ENCODE peak calls at places on chromosomes 11 and 22, in four cellular contexts. C, T, Y and K are unnamed samples.

GRCh38 chr22:31248138-31248745 is 36.1 kb downstream of the LIMK2 start:
- DNase-seq in C (peak), T (no peak), Y (peak), K (peak)

GRCh38 chr11:9266132-9266736 is 1.1 kb upstream of the DENND5A start:
- DNase-seq in C (no peak), T (no peak), Y (no peak), K (no peak)

GRCh38 chr22:37283393-37283937 is 1.2 kb downstream of the CYTH4 start:
- DNase-seq in C (no peak), T (no peak), Y (no peak), K (peak)

GRCh38 chr11:90845799-90846198 is 623.0 kb upstream of the CHORDC1 start:
- DNase-seq in C (no peak), T (no peak), Y (no peak), K (no peak)

GRCh38 chr11:76667271-76667818 is 3.2 kb downstream of the LRRC32 start:
- DNase-seq in C (no peak), T (no peak), Y (no peak), K (no peak)

GRCh38 chr11:78740175-78741161 is 165.8 kb upstream of the NARS2 start:
- DNase-seq in C (peak), T (no peak), Y (no peak), K (peak)

GRCh38 chr11:116225236-116225635 is 547.6 kb downstream of the BUD13 start:
- DNase-seq in C (no peak), T (no peak), Y (no peak), K (peak)

GRCh38 chr11:114061053-114062049 is 1.8 kb downstream of the ZBTB16 start:
- DNase-seq in C (peak), T (no peak), Y (no peak), K (peak)

GRCh38 chr11:120186799-120187591 is 23.8 kb upstream of the OAF start:
- DNase-seq in C (no peak), T (peak), Y (peak), K (peak)

GRCh38 chr22:30744224-30744623 is 49.5 kb downstream of the OSBP2 start:
- DNase-seq in C (peak), T (no peak), Y (no peak), K (no peak)

GRCh38 chr11:75347781-75348613 is 3.5 kb downstream of the ARRB1 start:
- DNase-seq in C (peak), T (no peak), Y (peak), K (peak)

GRCh38 chr22:39966522-39966921 is 6.3 kb downstream of the TMA7B start:
- DNase-seq in C (no peak), T (no peak), Y (no peak), K (no peak)
- TF ChIP-seq RCOR1 in C (no peak), T (no peak), Y (no peak), K (no peak)

GRCh38 chr11:128291043-128291442 is 296.3 kb downstream of the ETS1 start:
- DNase-seq in C (no peak), T (no peak), Y (no peak), K (peak)

GRCh38 chr11:128291835-128292234 is 295.5 kb downstream of the ETS1 start:
- DNase-seq in C (no peak), T (no peak), Y (no peak), K (no peak)

GRCh38 chr11:128288368-128288767 is 299.0 kb downstream of the ETS1 start:
- DNase-seq in C (no peak), T (no peak), Y (peak), K (no peak)

GRCh38 chr11:128290106-128290840 is 297.1 kb downstream of the ETS1 start:
- DNase-seq in C (peak), T (peak), Y (peak), K (peak)

GRCh38 chr11:128289048-128289447 is 298.3 kb downstream of the ETS1 start:
- DNase-seq in C (no peak), T (peak), Y (no peak), K (no peak)
- TF ChIP-seq MXI1 in C (no peak), T (no peak), Y (no peak), K (no peak)

DNA sequence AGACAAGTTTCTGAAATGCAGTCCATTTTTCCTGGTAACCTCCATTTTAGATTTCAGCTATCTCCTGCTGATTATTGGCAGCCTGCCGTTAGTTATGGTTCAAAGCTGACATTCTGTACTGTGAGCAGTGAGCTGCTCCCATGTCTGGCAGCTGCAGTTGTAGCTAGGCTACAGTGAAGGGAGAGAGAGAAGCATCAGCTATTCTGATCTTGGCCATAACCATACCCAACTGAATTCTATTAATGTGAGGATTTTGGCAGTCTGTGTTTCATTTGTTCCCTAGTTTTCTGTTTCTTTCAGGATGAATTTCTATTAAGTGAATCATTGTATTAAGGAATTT is 33.4 kb downstream of the SIK2 start:
- DNase-seq in C (peak), T (no peak), Y (peak), K (peak)
- TF ChIP-seq RCOR1 in C (no peak), T (no peak), Y (no peak), K (no peak)

DNA sequence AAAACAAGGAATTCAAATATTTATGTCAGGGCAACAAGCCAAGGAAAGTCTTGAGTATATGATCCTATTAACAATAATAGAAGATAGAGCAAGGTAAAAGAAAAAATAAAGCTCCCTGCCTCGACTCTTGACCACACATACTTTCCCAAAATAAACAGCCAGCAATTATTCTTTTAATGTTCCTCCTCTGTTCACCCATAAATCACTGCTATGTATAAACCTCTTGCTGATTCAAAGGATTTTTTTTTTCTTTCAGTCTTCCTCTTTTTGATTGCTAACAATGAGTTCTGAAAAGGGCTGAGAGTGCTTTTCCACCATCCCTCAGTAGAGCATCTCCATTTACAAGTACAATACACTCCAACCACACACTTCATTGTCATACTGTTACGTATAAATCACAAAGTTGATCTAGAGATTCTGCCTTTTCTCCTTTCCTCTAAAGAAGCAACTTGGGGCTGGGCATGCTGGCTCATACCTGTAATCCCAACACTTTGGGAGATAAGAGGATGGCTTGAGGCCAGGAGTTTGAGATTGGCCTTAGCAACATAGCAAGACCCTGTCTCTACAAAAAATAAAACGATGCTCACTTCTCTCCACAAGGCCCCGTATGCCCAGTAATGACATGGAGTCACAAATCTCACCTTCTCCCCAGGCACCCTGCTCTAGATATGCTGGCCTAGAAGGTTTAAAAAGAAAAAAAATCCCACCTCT is 24.0 kb downstream of the RAB30 start:
- DNase-seq in C (no peak), T (no peak), Y (peak), K (no peak)
- TF ChIP-seq MXI1 in C (no peak), T (no peak), Y (no peak), K (no peak)

GRCh38 chr11:124586247-124586860 is 16.6 kb downstream of the OR8A1 start:
- DNase-seq in C (peak), T (no peak), Y (peak), K (peak)
- TF ChIP-seq RCOR1 in C (no peak), T (no peak), Y (no peak), K (no peak)

GRCh38 chr11:7612661-7613393 is 60.5 kb downstream of the CYB5R2 start:
- DNase-seq in C (no peak), T (no peak), Y (peak), K (no peak)
- TF ChIP-seq MXI1 in C (no peak), T (no peak), Y (no peak), K (no peak)

GRCh38 chr22:50674127-50674493 is 1.5 kb downstream of the SHANK3 start:
- DNase-seq in C (no peak), T (no peak), Y (no peak), K (peak)
- TF ChIP-seq RCOR1 in C (no peak), T (no peak), Y (no peak), K (no peak)

GRCh38 chr11:130208241-130209127 is 48.9 kb downstream of the ST14 start:
- DNase-seq in C (no peak), T (no peak), Y (no peak), K (peak)
- TF ChIP-seq MXI1 in C (no peak), T (no peak), Y (no peak), K (no peak)